ENCODE peak calls at places on chromosome 12, in six cellular contexts. P is GM10248, R is tibial nerve, W is stomach, I is endothelial cell of umbilical vein, C is Calu3. S is an unnamed sample.

GRCh38 chr12:114995891-114996290 is 311.9 kb upstream of the TBX3 start:
- DNase-seq in R (no peak), P (no peak), I (no peak), W (no peak), C (no peak), S (no peak)

GRCh38 chr12:27549801-27550652 is 26.0 kb downstream of the PPFIBP1 start:
- DNase-seq in C (peak), I (peak), R (peak), P (no peak), W (peak), S (no peak)

GRCh38 chr12:133124674-133125073 is 5.4 kb downstream of the ZNF891 start:
- DNase-seq in W (no peak), C (no peak), P (no peak), R (no peak), I (no peak), S (no peak)

GRCh38 chr12:15592934-15593333 is 196.3 kb downstream of the EPS8 start:
- DNase-seq in R (no peak), I (peak), P (no peak), C (no peak), W (no peak), S (no peak)

GRCh38 chr12:123937707-123938600 is 34.7 kb downstream of the CCDC92 start:
- DNase-seq in C (no peak), I (no peak), W (no peak), R (no peak), P (no peak), S (peak)

GRCh38 chr12:52645120-52645761 is 6.8 kb downstream of the KRT2 start:
- DNase-seq in R (no peak), I (no peak), W (no peak), C (no peak), P (no peak), S (no peak)

GRCh38 chr12:49627752-49628360 is 4.5 kb downstream of the PRPF40B start:
- DNase-seq in I (peak), P (no peak), C (no peak), R (no peak), W (no peak), S (no peak)

GRCh38 chr12:124295431-124296058 is 652 bp downstream of the RFLNA start:
- DNase-seq in P (no peak), C (no peak), W (no peak), I (no peak), R (no peak), S (peak)

DNA sequence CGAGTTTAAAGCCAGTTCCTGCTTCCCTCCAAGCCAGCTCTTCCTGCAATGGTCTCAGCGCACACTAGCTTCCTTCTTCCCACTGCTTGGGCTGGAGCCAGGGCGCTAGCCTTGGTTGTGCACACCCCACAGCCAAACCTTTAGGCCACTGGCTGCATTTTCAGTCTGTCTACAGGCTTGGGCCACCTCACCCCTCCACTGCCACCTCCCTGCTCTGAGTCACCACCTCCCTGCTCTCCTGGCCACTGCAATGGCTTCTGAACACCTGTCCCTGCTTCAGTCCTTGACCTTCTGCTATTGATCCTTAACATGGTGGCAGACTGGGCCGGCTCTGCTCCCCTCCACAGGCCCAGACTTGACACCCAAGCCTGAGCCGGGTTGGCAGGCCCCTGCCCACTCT is 151.1 kb downstream of the RBM19 start:
- DNase-seq in W (no peak), P (no peak), C (peak), R (no peak), I (no peak), S (no peak)
- TF ChIP-seq CTCF in W (no peak), P (no peak), C (no peak), R (no peak), I (no peak), S (no peak)

DNA sequence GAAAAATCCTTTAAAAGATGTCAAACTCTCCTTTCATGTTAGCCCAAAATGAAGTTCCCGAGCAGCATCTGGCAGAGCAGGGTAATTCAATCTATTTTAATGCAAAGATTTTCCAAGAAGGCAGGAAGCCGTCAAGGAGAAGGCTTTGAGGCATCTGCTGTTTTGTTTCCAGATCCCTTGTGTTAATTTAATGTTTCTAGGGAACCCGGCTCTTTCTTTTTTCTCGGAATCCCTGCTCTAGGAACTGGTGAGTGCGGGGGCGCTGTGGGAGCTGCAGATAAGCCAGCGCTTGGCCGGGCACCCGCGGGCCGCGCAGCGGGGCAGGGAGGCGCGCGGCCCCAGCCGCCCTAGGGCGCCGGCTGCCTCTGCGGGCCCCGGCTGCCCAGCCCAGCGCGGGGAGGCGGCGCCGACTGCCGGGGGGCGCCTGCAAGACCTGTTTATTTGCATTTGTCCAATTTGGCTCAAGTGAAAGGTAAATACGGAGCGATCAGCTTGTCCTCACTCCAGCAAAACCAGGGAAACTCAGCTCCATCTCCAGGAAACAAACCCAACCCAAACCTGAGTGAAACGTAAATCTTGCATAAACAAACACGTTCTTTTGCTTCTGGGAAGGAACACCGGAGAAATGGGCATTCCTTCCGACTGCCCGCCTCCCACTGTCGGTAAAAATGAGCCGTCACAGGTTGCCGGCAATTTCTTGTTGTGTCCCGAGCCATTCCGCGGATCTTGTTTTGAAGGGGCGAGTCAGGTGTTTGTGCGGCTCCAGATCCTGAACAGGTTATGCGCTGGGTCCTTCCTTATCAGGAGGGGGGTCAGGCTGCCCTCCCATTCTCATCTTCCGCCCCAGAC is 65.1 kb downstream of the CRADD start:
- DNase-seq in W (peak), I (peak), C (peak), P (peak), R (peak), S (peak)
- TF ChIP-seq CTCF in W (no peak), I (peak), C (peak), P (peak), R (peak), S (peak)

GRCh38 chr12:55737581-55738112 is 5.3 kb upstream of the GDF11 start:
- DNase-seq in I (no peak), C (no peak), W (no peak), P (no peak), R (no peak), S (no peak)
- TF ChIP-seq CTCF in I (no peak), C (no peak), W (no peak), P (no peak), R (no peak), S (no peak)

DNA sequence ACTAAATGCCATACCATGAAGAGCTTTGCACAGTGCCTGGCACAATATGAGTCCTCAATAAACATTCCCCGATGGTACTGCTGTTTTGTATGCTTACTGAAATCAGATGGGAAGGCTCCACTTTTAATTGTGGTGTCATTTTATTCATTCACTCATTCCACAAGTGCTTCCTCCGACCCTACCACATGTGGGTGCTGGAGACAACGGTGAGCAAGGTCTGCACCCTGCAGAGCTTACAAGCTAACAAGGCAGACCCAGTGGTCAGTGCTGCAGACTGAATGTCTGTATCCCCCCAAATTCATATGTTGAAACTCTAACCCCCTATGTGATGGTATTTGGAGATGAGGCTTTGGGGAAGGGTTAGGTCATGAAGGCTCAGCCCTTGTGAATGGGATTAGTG is 48.3 kb downstream of the RFX4 start:
- DNase-seq in P (no peak), W (no peak), R (no peak), I (no peak), C (no peak), S (no peak)
- TF ChIP-seq CTCF in P (no peak), W (no peak), R (no peak), I (no peak), C (no peak), S (no peak)

DNA sequence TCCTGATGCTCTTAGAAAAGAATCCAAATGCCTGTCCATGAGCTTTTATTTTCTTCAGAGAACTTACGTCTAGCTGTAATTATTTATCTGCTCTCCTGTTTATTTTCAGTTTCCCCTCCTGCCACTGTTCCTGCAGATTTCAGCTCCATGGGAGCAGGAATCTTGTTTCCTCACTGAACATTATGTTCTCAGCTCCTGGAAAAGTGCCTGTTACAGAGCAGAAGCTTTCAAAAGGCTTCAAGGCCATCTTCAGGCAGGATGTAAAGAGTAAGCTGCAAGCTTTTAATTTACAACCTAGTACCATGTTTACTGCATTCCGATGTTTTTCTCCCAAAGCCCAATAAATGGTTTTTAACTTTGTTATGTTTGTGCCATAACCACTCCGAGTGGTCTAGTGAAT is 98.4 kb upstream of the BTG1 start:
- DNase-seq in C (no peak), R (no peak), P (no peak), I (peak), W (no peak), S (no peak)
- TF ChIP-seq CTCF in C (no peak), R (peak), P (no peak), I (no peak), W (no peak), S (no peak)

S was measured in GM13976.